ENCODE peak calls at places on chromosomes 11 and 22, in four cellular contexts. One of them, this sample, is unnamed.

GRCh38 chr11:129252621-129253020 is 60.5 kb upstream of the ARHGAP32 start:
- DNase-seq in stomach: no peak
- DNase-seq in AG04449: no peak
- DNase-seq in GM12865: no peak
- DNase-seq in this sample: no peak

GRCh38 chr11:27158763-27159679 is 118.4 kb downstream of the BBOX1 start:
- DNase-seq in stomach: peak; percentile 43
- DNase-seq in AG04449: peak; percentile 46
- DNase-seq in GM12865: peak; percentile 60
- DNase-seq in this sample: peak; percentile 73

GRCh38 chr11:6497069-6497839 is at the start of gene DNHD1:
- DNase-seq in stomach: no peak
- DNase-seq in AG04449: no peak
- DNase-seq in GM12865: no peak
- DNase-seq in this sample: no peak

GRCh38 chr11:68380786-68381622 is 68.6 kb downstream of the LRP5 start:
- DNase-seq in stomach: no peak
- DNase-seq in AG04449: no peak
- DNase-seq in GM12865: no peak
- DNase-seq in this sample: no peak

GRCh38 chr11:74268451-74268850 is 43.0 kb downstream of the P4HA3 start:
- DNase-seq in stomach: no peak
- DNase-seq in AG04449: no peak
- DNase-seq in GM12865: no peak
- DNase-seq in this sample: no peak

GRCh38 chr11:38784164-38784563 is 2186.1 kb upstream of the RAG2 start:
- DNase-seq in stomach: no peak
- DNase-seq in AG04449: no peak
- DNase-seq in GM12865: no peak
- DNase-seq in this sample: no peak

GRCh38 chr11:117876341-117877119 is at the start of gene FXYD6:
- DNase-seq in stomach: no peak
- DNase-seq in AG04449: no peak
- DNase-seq in GM12865: no peak
- DNase-seq in this sample: no peak

GRCh38 chr11:25691959-25692358 is 640.0 kb upstream of the ANO3 start:
- DNase-seq in stomach: no peak
- DNase-seq in AG04449: no peak
- DNase-seq in GM12865: no peak
- DNase-seq in this sample: no peak

GRCh38 chr22:44493206-44493605 is 4.8 kb downstream of the RTL6 start:
- DNase-seq in stomach: no peak
- DNase-seq in AG04449: no peak
- DNase-seq in GM12865: no peak
- DNase-seq in this sample: no peak

GRCh38 chr11:10108901-10109665 is 184.9 kb downstream of the SBF2 start:
- DNase-seq in stomach: no peak
- DNase-seq in AG04449: no peak
- DNase-seq in GM12865: no peak
- DNase-seq in this sample: no peak

GRCh38 chr11:60428517-60428916 is 855 bp upstream of the MS4A5 start:
- DNase-seq in stomach: no peak
- DNase-seq in AG04449: no peak
- DNase-seq in GM12865: no peak
- DNase-seq in this sample: no peak

GRCh38 chr11:46200537-46201281 is 76.8 kb upstream of the CREB3L1 start:
- DNase-seq in stomach: no peak
- DNase-seq in AG04449: no peak
- DNase-seq in GM12865: no peak
- DNase-seq in this sample: no peak

GRCh38 chr11:103619480-103619879 is 417.0 kb upstream of the DDI1 start:
- DNase-seq in stomach: no peak
- DNase-seq in AG04449: no peak
- DNase-seq in GM12865: no peak
- DNase-seq in this sample: no peak

GRCh38 chr22:26922804-26923203 is 265.4 kb downstream of the MIAT start:
- DNase-seq in stomach: no peak
- DNase-seq in AG04449: no peak
- DNase-seq in GM12865: no peak
- DNase-seq in this sample: no peak

GRCh38 chr22:46011627-46012181 is 34.7 kb upstream of the WNT7B start:
- DNase-seq in stomach: no peak
- DNase-seq in AG04449: no peak
- DNase-seq in GM12865: no peak
- DNase-seq in this sample: no peak

GRCh38 chr11:129295746-129296145 is 79.9 kb upstream of the BARX2 start:
- DNase-seq in stomach: no peak
- DNase-seq in AG04449: peak; percentile 26
- DNase-seq in GM12865: no peak
- DNase-seq in this sample: no peak

GRCh38 chr11:102757823-102758549 is 22.4 kb downstream of the MMP10 start:
- DNase-seq in stomach: no peak
- DNase-seq in AG04449: no peak
- DNase-seq in GM12865: no peak
- DNase-seq in this sample: no peak

GRCh38 chr11:100825610-100826009 is 138.5 kb downstream of the ARHGAP42 start:
- DNase-seq in stomach: no peak
- DNase-seq in AG04449: no peak
- DNase-seq in GM12865: no peak
- DNase-seq in this sample: no peak

GRCh38 chr11:70105369-70105754 is 27.2 kb downstream of the ANO1 start:
- DNase-seq in stomach: no peak
- DNase-seq in AG04449: no peak
- DNase-seq in GM12865: no peak
- DNase-seq in this sample: no peak

GRCh38 chr11:6640985-6641701 is 14.5 kb downstream of the DCHS1 start:
- DNase-seq in stomach: no peak
- DNase-seq in AG04449: no peak
- DNase-seq in GM12865: no peak
- DNase-seq in this sample: no peak

GRCh38 chr11:80621871-80622270 is 1181.0 kb upstream of the TENM4 start:
- DNase-seq in stomach: no peak
- DNase-seq in AG04449: no peak
- DNase-seq in GM12865: no peak
- DNase-seq in this sample: no peak

GRCh38 chr11:36095716-36096115 is 151.9 kb downstream of the LDLRAD3 start:
- DNase-seq in stomach: no peak
- DNase-seq in AG04449: no peak
- DNase-seq in GM12865: no peak
- DNase-seq in this sample: no peak

GRCh38 chr11:61779666-61780525 is 12.5 kb downstream of the TMEM258 start:
- DNase-seq in stomach: no peak
- DNase-seq in AG04449: no peak
- DNase-seq in GM12865: no peak
- DNase-seq in this sample: no peak

GRCh38 chr11:19871531-19871930 is 158.9 kb downstream of the NAV2 start:
- DNase-seq in stomach: no peak
- DNase-seq in AG04449: no peak
- DNase-seq in GM12865: no peak
- DNase-seq in this sample: no peak

GRCh38 chr22:30327864-30328345 is 1.2 kb upstream of the TBC1D10A start:
- DNase-seq in stomach: no peak
- DNase-seq in AG04449: no peak
- DNase-seq in GM12865: no peak
- DNase-seq in this sample: no peak

GRCh38 chr22:27409299-27409698 is 392.3 kb downstream of the MN1 start:
- DNase-seq in stomach: no peak
- DNase-seq in AG04449: no peak
- DNase-seq in GM12865: no peak
- DNase-seq in this sample: no peak

GRCh38 chr11:131749100-131749499 is 378.7 kb downstream of the NTM start:
- DNase-seq in stomach: no peak
- DNase-seq in AG04449: peak; percentile 96
- DNase-seq in GM12865: no peak
- DNase-seq in this sample: peak; percentile 32

GRCh38 chr11:117490019-117490679 is 162.5 kb downstream of the CEP164 start:
- DNase-seq in stomach: no peak
- DNase-seq in AG04449: no peak
- DNase-seq in GM12865: no peak
- DNase-seq in this sample: no peak

GRCh38 chr11:74085542-74085892 is 76.6 kb upstream of the UCP3 start:
- DNase-seq in stomach: no peak
- DNase-seq in AG04449: no peak
- DNase-seq in GM12865: no peak
- DNase-seq in this sample: no peak

GRCh38 chr22:20442485-20443284 is 5.1 kb upstream of the SCARF2 start:
- DNase-seq in stomach: no peak
- DNase-seq in AG04449: no peak
- DNase-seq in GM12865: no peak
- DNase-seq in this sample: no peak

GRCh38 chr11:70124321-70125061 is 46.4 kb downstream of the ANO1 start:
- DNase-seq in stomach: no peak
- DNase-seq in AG04449: no peak
- DNase-seq in GM12865: no peak
- DNase-seq in this sample: no peak

GRCh38 chr11:123046473-123047264 is 15.3 kb downstream of the HSPA8 start:
- DNase-seq in stomach: no peak
- DNase-seq in AG04449: no peak
- DNase-seq in GM12865: no peak
- DNase-seq in this sample: no peak

GRCh38 chr11:123052884-123053721 is 8.8 kb downstream of the HSPA8 start:
- DNase-seq in stomach: no peak
- DNase-seq in AG04449: no peak
- DNase-seq in GM12865: no peak
- DNase-seq in this sample: no peak

GRCh38 chr11:123045101-123045500 is 16.8 kb downstream of the HSPA8 start:
- DNase-seq in stomach: no peak
- DNase-seq in AG04449: no peak
- DNase-seq in GM12865: no peak
- DNase-seq in this sample: no peak

GRCh38 chr11:123047947-123048293 is 14.0 kb downstream of the HSPA8 start:
- DNase-seq in stomach: no peak
- DNase-seq in AG04449: no peak
- DNase-seq in GM12865: no peak
- DNase-seq in this sample: no peak

GRCh38 chr11:123047265-123047946 is 14.5 kb downstream of the HSPA8 start:
- DNase-seq in stomach: no peak
- DNase-seq in AG04449: no peak
- DNase-seq in GM12865: no peak
- DNase-seq in this sample: no peak
- H3K4me3 ChIP-seq in stomach: no peak overlapping the region
- H3K4me3 ChIP-seq in AG04449: no peak overlapping the region
- H3K4me3 ChIP-seq in GM12865: no peak overlapping the region
- H3K4me3 ChIP-seq in this sample: no peak overlapping the region

GRCh38 chr22:31870890-31871289 is 73.4 kb upstream of the YWHAH start:
- DNase-seq in stomach: no peak
- DNase-seq in AG04449: peak; percentile 7
- DNase-seq in GM12865: no peak
- DNase-seq in this sample: no peak
- TF ChIP-seq CTCF in stomach: no peak
- TF ChIP-seq CTCF in AG04449: peak; percentile 13
- TF ChIP-seq CTCF in GM12865: no peak
- TF ChIP-seq CTCF in this sample: no peak

DNA sequence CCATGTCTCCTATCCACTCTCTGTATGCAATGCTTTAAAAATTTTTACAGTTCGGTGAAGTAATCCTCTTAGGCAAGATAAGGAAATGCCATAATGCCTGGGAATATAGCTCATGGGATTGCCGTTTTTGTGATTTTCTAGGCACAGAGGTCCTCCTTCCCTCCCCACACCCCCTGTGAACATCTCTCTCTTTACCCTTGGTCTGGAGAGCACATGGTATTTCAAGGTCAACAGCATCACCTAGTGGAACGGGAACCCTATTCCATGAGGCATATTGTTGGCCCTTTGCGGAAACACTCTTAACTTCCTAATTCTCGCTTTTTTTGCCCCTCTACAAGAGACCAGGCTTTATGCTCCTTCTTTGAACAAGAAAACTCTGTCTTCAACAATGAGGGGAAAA is 8.8 kb downstream of the NXPE4 start:
- DNase-seq in stomach: no peak
- DNase-seq in AG04449: no peak
- DNase-seq in GM12865: no peak
- DNase-seq in this sample: no peak
- H3K4me3 ChIP-seq in stomach: no peak overlapping the region
- H3K4me3 ChIP-seq in AG04449: no peak overlapping the region
- H3K4me3 ChIP-seq in GM12865: no peak overlapping the region
- H3K4me3 ChIP-seq in this sample: no peak overlapping the region

DNA sequence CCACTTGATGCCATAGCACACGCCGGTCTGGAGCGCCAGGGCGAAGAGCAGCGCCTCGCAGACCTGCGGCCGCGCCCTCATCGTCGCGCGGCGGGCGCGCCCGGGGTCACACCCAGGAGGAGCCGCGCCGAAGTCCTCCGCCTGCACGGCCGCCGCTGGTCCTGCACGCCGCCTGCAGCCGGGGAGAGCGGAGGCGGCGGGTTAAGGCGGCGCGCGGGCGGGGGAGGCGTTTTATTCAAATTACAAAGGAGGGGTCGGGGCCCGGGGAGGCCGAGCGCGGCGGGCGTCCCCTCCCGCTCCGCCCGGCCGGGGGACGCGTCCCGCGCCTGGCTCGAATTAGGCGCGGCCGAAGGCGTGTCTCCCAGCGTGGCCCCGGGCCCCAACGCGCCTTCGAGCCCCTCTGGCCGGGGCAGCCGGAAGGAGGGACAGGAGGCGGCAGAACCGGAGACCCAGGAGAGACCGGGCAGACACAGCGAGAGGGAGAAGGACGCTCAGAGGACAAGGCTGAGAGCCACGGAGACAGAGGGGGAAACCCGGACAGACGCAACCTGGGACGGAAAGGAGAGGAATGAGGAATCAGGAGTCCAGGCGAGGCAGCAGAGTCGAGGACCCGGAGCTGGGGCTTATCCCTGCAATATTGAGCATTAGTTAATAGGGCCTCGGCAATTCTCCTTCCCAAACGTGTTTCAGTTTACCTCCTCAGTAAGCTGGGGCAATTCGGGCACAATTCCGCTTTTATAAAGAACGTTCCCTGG is at the start of gene WNT11:
- DNase-seq in stomach: peak; percentile 71
- DNase-seq in AG04449: no peak
- DNase-seq in GM12865: peak; percentile 43
- DNase-seq in this sample: no peak
- TF ChIP-seq CTCF in stomach: no peak
- TF ChIP-seq CTCF in AG04449: no peak
- TF ChIP-seq CTCF in GM12865: no peak
- TF ChIP-seq CTCF in this sample: no peak

DNA sequence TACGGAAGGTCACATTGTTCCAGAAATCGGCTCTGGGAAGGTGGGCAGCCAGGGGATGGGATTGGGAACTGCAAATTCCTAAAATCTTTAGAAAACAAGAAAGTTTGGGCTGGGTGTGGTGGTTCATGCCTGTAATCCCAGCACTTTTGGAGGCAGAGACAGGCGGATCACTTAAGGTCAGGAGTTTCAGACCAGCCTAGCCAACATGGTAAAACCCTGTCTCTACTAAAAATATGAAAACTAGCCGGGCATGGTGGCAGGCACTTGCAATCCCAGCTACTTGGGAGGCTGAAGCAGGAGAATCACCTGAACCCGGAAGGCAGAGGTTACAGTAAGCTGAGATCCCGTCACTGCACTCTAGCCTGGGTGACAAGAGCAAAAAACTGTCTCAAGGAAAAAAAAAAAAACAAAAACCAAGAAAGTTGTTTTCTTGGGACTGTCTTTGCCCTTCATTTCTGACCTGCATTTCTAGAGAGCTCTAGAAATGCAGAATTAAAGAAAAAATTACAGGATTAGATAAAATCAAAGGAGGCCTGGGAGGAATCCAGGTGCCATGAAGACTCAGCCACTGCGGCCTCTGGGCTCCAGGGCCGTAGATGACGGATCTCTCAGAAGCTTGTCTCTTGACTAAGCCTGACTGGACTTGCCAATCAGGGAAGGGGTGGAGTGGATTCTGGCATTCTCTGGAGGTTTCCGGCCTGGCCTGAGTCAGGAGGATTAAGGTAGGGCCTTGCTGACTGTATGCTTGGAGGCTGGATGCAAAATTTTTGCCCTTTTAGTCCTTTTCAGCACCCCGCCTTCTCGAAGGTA is 5.3 kb upstream of the MALAT1 start:
- DNase-seq in stomach: peak; percentile 88
- DNase-seq in AG04449: peak; percentile 92
- DNase-seq in GM12865: peak; percentile 81
- DNase-seq in this sample: no peak
- H3K4me3 ChIP-seq in stomach: no peak overlapping the region
- H3K4me3 ChIP-seq in AG04449: no peak overlapping the region
- H3K4me3 ChIP-seq in GM12865: peak overlapping the region; percentile 65
- H3K4me3 ChIP-seq in this sample: no peak overlapping the region